ENCODE peak calls at places on chromosomes 2 and 18, in six cellular contexts. One of them, this sample, is unnamed.

GRCh38 chr18:10851824-10852225 is 297.5 kb downstream of the PIEZO2 start:
- DNase-seq in GM23248: peak; percentile 68
- DNase-seq in neural progenitor cell: peak; percentile 62
- DNase-seq in GM23338: peak; percentile 78
- DNase-seq in PC-3: peak; percentile 75
- DNase-seq in MM.1S: peak; percentile 73
- DNase-seq in this sample: no peak

GRCh38 chr2:17520761-17521160 is 2.5 kb upstream of the RAD51AP2 start:
- DNase-seq in GM23248: no peak
- DNase-seq in neural progenitor cell: no peak
- DNase-seq in GM23338: peak; percentile 39
- DNase-seq in PC-3: peak; percentile 12
- DNase-seq in MM.1S: no peak
- DNase-seq in this sample: no peak

GRCh38 chr2:97871096-97871780 is 124.5 kb downstream of the TMEM131 start:
- DNase-seq in GM23248: peak; percentile 85
- DNase-seq in neural progenitor cell: no peak
- DNase-seq in GM23338: no peak
- DNase-seq in PC-3: peak; percentile 97
- DNase-seq in MM.1S: no peak
- DNase-seq in this sample: peak; percentile 95

GRCh38 chr2:231318436-231318835 is 77.1 kb upstream of the B3GNT7 start:
- DNase-seq in GM23248: no peak
- DNase-seq in neural progenitor cell: no peak
- DNase-seq in GM23338: no peak
- DNase-seq in PC-3: no peak
- DNase-seq in MM.1S: no peak
- DNase-seq in this sample: no peak

GRCh38 chr2:74393525-74393924 is 13.4 kb upstream of the DCTN1 start:
- DNase-seq in GM23248: no peak
- DNase-seq in neural progenitor cell: no peak
- DNase-seq in GM23338: no peak
- DNase-seq in PC-3: no peak
- DNase-seq in MM.1S: no peak
- DNase-seq in this sample: no peak

GRCh38 chr2:85085563-85085962 is 47.6 kb upstream of the TCF7L1 start:
- DNase-seq in GM23248: no peak
- DNase-seq in neural progenitor cell: no peak
- DNase-seq in GM23338: no peak
- DNase-seq in PC-3: no peak
- DNase-seq in MM.1S: no peak
- DNase-seq in this sample: no peak

GRCh38 chr18:33944493-33944892 is 280.2 kb downstream of the NOL4 start:
- DNase-seq in GM23248: no peak
- DNase-seq in neural progenitor cell: no peak
- DNase-seq in GM23338: no peak
- DNase-seq in PC-3: no peak
- DNase-seq in MM.1S: no peak
- DNase-seq in this sample: no peak

GRCh38 chr2:71502941-71503738 is 49.8 kb downstream of the DYSF start:
- DNase-seq in GM23248: no peak
- DNase-seq in neural progenitor cell: no peak
- DNase-seq in GM23338: no peak
- DNase-seq in PC-3: no peak
- DNase-seq in MM.1S: no peak
- DNase-seq in this sample: no peak

GRCh38 chr2:164671664-164672396 is 50.5 kb upstream of the GRB14 start:
- DNase-seq in GM23248: peak; percentile 40
- DNase-seq in neural progenitor cell: no peak
- DNase-seq in GM23338: no peak
- DNase-seq in PC-3: no peak
- DNase-seq in MM.1S: no peak
- DNase-seq in this sample: no peak

GRCh38 chr18:23237524-23238151 is 102.4 kb downstream of the CABLES1 start:
- DNase-seq in GM23248: peak; percentile 88
- DNase-seq in neural progenitor cell: peak; percentile 50
- DNase-seq in GM23338: peak; percentile 45
- DNase-seq in PC-3: no peak
- DNase-seq in MM.1S: no peak
- DNase-seq in this sample: no peak

GRCh38 chr18:45730832-45731545 is 7.0 kb downstream of the SLC14A1 start:
- DNase-seq in GM23248: peak; percentile 60
- DNase-seq in neural progenitor cell: no peak
- DNase-seq in GM23338: no peak
- DNase-seq in PC-3: peak; percentile 61
- DNase-seq in MM.1S: no peak
- DNase-seq in this sample: peak; percentile 66

GRCh38 chr2:205685314-205686230 is 3.3 kb downstream of the NRP2 start:
- DNase-seq in GM23248: peak; percentile 87
- DNase-seq in neural progenitor cell: peak; percentile 84
- DNase-seq in GM23338: peak; percentile 85
- DNase-seq in PC-3: peak; percentile 63
- DNase-seq in MM.1S: no peak
- DNase-seq in this sample: peak; percentile 63

GRCh38 chr2:223056656-223057418 is 4.8 kb downstream of the KCNE4 start:
- DNase-seq in GM23248: no peak
- DNase-seq in neural progenitor cell: no peak
- DNase-seq in GM23338: no peak
- DNase-seq in PC-3: no peak
- DNase-seq in MM.1S: no peak
- DNase-seq in this sample: no peak

GRCh38 chr18:45837283-45838070 is 12.0 kb downstream of the SIGLEC15 start:
- DNase-seq in GM23248: peak; percentile 83
- DNase-seq in neural progenitor cell: peak; percentile 88
- DNase-seq in GM23338: peak; percentile 89
- DNase-seq in PC-3: no peak
- DNase-seq in MM.1S: no peak
- DNase-seq in this sample: no peak

GRCh38 chr18:24055878-24056277 is 41.3 kb downstream of the TTC39C start:
- DNase-seq in GM23248: peak; percentile 6
- DNase-seq in neural progenitor cell: peak; percentile 41
- DNase-seq in GM23338: no peak
- DNase-seq in PC-3: no peak
- DNase-seq in MM.1S: no peak
- DNase-seq in this sample: no peak

GRCh38 chr2:11073251-11073650 is 82.0 kb upstream of the SLC66A3 start:
- DNase-seq in GM23248: peak; percentile 48
- DNase-seq in neural progenitor cell: peak; percentile 85
- DNase-seq in GM23338: peak; percentile 85
- DNase-seq in PC-3: peak; percentile 46
- DNase-seq in MM.1S: no peak
- DNase-seq in this sample: no peak

GRCh38 chr2:168903888-168904287 is 2.8 kb downstream of the G6PC2 start:
- DNase-seq in GM23248: no peak
- DNase-seq in neural progenitor cell: no peak
- DNase-seq in GM23338: no peak
- DNase-seq in PC-3: no peak
- DNase-seq in MM.1S: no peak
- DNase-seq in this sample: no peak

GRCh38 chr2:28557389-28558119 is 61.7 kb downstream of the PLB1 start:
- DNase-seq in GM23248: no peak
- DNase-seq in neural progenitor cell: no peak
- DNase-seq in GM23338: no peak
- DNase-seq in PC-3: no peak
- DNase-seq in MM.1S: no peak
- DNase-seq in this sample: no peak

GRCh38 chr2:185044323-185044874 is 446.1 kb downstream of the ZNF804A start:
- DNase-seq in GM23248: no peak
- DNase-seq in neural progenitor cell: peak; percentile 1
- DNase-seq in GM23338: peak; percentile 1
- DNase-seq in PC-3: no peak
- DNase-seq in MM.1S: no peak
- DNase-seq in this sample: no peak

GRCh38 chr2:25831744-25832449 is 46.4 kb downstream of the ASXL2 start:
- DNase-seq in GM23248: no peak
- DNase-seq in neural progenitor cell: no peak
- DNase-seq in GM23338: no peak
- DNase-seq in PC-3: no peak
- DNase-seq in MM.1S: no peak
- DNase-seq in this sample: no peak

GRCh38 chr2:164138750-164139149 is 402.9 kb upstream of the FIGN start:
- DNase-seq in GM23248: no peak
- DNase-seq in neural progenitor cell: no peak
- DNase-seq in GM23338: no peak
- DNase-seq in PC-3: no peak
- DNase-seq in MM.1S: no peak
- DNase-seq in this sample: no peak

GRCh38 chr2:122191331-122191730 is 435.9 kb downstream of the TSN start:
- DNase-seq in GM23248: peak; percentile 47
- DNase-seq in neural progenitor cell: peak; percentile 76
- DNase-seq in GM23338: peak; percentile 88
- DNase-seq in PC-3: peak; percentile 77
- DNase-seq in MM.1S: no peak
- DNase-seq in this sample: peak; percentile 3

GRCh38 chr2:181752301-181752700 is 72.0 kb upstream of the NEUROD1 start:
- DNase-seq in GM23248: no peak
- DNase-seq in neural progenitor cell: no peak
- DNase-seq in GM23338: no peak
- DNase-seq in PC-3: no peak
- DNase-seq in MM.1S: no peak
- DNase-seq in this sample: peak; percentile 88

GRCh38 chr2:241844066-241844728 is 14.5 kb downstream of the PDCD1 start:
- DNase-seq in GM23248: peak; percentile 86
- DNase-seq in neural progenitor cell: peak; percentile 79
- DNase-seq in GM23338: peak; percentile 73
- DNase-seq in PC-3: peak; percentile 69
- DNase-seq in MM.1S: peak; percentile 65
- DNase-seq in this sample: peak; percentile 84

GRCh38 chr18:8431036-8431435 is 178.2 kb upstream of the RAB12 start:
- DNase-seq in GM23248: no peak
- DNase-seq in neural progenitor cell: no peak
- DNase-seq in GM23338: no peak
- DNase-seq in PC-3: no peak
- DNase-seq in MM.1S: no peak
- DNase-seq in this sample: no peak

GRCh38 chr2:191688934-191689695 is 11.2 kb downstream of the NABP1 start:
- DNase-seq in GM23248: peak; percentile 91
- DNase-seq in neural progenitor cell: no peak
- DNase-seq in GM23338: peak; percentile 9
- DNase-seq in PC-3: peak; percentile 90
- DNase-seq in MM.1S: no peak
- DNase-seq in this sample: peak; percentile 24
- H3F3A ChIP-seq in GM23248: peaks cover 95% of the 10 kb centered on the region
- H3F3A ChIP-seq in neural progenitor cell: no peaks in the 10 kb centered on the region
- H3F3A ChIP-seq in GM23338: no peaks in the 10 kb centered on the region
- H3F3A ChIP-seq in PC-3: peaks cover 8% of the 10 kb centered on the region
- H3F3A ChIP-seq in MM.1S: peaks cover 41% of the 10 kb centered on the region
- H3F3A ChIP-seq in this sample: peaks cover 58% of the 10 kb centered on the region

DNA sequence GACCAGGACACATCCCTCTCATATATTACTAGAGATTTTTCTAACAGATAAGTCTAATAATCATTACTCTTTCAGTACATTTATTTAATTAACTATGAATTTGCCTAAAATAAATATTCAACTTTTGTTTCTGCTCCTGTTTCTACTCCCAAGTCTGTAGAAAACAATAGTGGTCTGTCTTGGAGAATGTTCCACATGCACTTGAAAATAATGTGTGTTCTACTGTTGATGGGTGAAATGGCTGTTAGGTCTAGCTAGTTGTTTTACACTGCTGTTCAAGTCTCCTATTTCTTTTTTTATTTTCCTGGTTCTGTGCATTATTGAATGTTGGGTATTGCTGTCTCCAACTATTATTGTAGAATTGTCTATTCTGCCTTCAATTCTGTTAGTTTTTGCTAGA is 47.2 kb downstream of the SPOPL start:
- DNase-seq in GM23248: no peak
- DNase-seq in neural progenitor cell: no peak
- DNase-seq in GM23338: no peak
- DNase-seq in PC-3: no peak
- DNase-seq in MM.1S: no peak
- DNase-seq in this sample: no peak
- H3K79me2 ChIP-seq in GM23248: peaks cover 52% of the 10 kb centered on the region
- H3K79me2 ChIP-seq in neural progenitor cell: peaks cover 59% of the 10 kb centered on the region
- H3K79me2 ChIP-seq in GM23338: peaks cover 59% of the 10 kb centered on the region
- H3K79me2 ChIP-seq in PC-3: peaks cover 8% of the 10 kb centered on the region
- H3K79me2 ChIP-seq in MM.1S: peaks cover 16% of the 10 kb centered on the region
- H3K79me2 ChIP-seq in this sample: peaks cover 17% of the 10 kb centered on the region

GRCh38 chr2:144517825-144518699 is 1.9 kb downstream of the ZEB2 start:
- DNase-seq in GM23248: peak; percentile 64
- DNase-seq in neural progenitor cell: peak; percentile 54
- DNase-seq in GM23338: peak; percentile 53
- DNase-seq in PC-3: peak; percentile 6
- DNase-seq in MM.1S: no peak
- DNase-seq in this sample: no peak

GRCh38 chr2:144519597-144519933 is 354 bp downstream of the ZEB2 start:
- DNase-seq in GM23248: no peak
- DNase-seq in neural progenitor cell: no peak
- DNase-seq in GM23338: no peak
- DNase-seq in PC-3: no peak
- DNase-seq in MM.1S: no peak
- DNase-seq in this sample: no peak

GRCh38 chr2:144516981-144517824 is 2.7 kb downstream of the ZEB2 start:
- DNase-seq in GM23248: peak; percentile 98
- DNase-seq in neural progenitor cell: peak; percentile 67
- DNase-seq in GM23338: peak; percentile 66
- DNase-seq in PC-3: peak; percentile 43
- DNase-seq in MM.1S: peak; percentile 39
- DNase-seq in this sample: peak; percentile 48

GRCh38 chr2:144519934-144520717 is at the start of gene ZEB2:
- DNase-seq in GM23248: peak; percentile 92
- DNase-seq in neural progenitor cell: peak; percentile 89
- DNase-seq in GM23338: peak; percentile 72
- DNase-seq in PC-3: peak; percentile 50
- DNase-seq in MM.1S: no peak
- DNase-seq in this sample: no peak

GRCh38 chr2:144518744-144519596 is 949 bp downstream of the ZEB2 start:
- DNase-seq in GM23248: peak; percentile 33
- DNase-seq in neural progenitor cell: no peak
- DNase-seq in GM23338: no peak
- DNase-seq in PC-3: no peak
- DNase-seq in MM.1S: peak; percentile 41
- DNase-seq in this sample: no peak
- TF ChIP-seq EZH2 in GM23248: no peak
- TF ChIP-seq EZH2 in neural progenitor cell: no peak
- TF ChIP-seq EZH2 in GM23338: peak; percentile 59
- TF ChIP-seq EZH2 in PC-3: no peak
- TF ChIP-seq EZH2 in MM.1S: no peak
- TF ChIP-seq EZH2 in this sample: no peak

GRCh38 chr2:38549851-38550250 is 52.9 kb downstream of the HNRNPLL start:
- DNase-seq in GM23248: no peak
- DNase-seq in neural progenitor cell: no peak
- DNase-seq in GM23338: no peak
- DNase-seq in PC-3: no peak
- DNase-seq in MM.1S: no peak
- DNase-seq in this sample: no peak

GRCh38 chr2:38551171-38551570 is 51.6 kb downstream of the HNRNPLL start:
- DNase-seq in GM23248: no peak
- DNase-seq in neural progenitor cell: no peak
- DNase-seq in GM23338: no peak
- DNase-seq in PC-3: no peak
- DNase-seq in MM.1S: no peak
- DNase-seq in this sample: no peak

GRCh38 chr2:38546585-38546984 is 56.1 kb downstream of the HNRNPLL start:
- DNase-seq in GM23248: no peak
- DNase-seq in neural progenitor cell: no peak
- DNase-seq in GM23338: no peak
- DNase-seq in PC-3: peak; percentile 32
- DNase-seq in MM.1S: no peak
- DNase-seq in this sample: no peak

GRCh38 chr2:38547791-38548190 is 54.9 kb downstream of the HNRNPLL start:
- DNase-seq in GM23248: no peak
- DNase-seq in neural progenitor cell: no peak
- DNase-seq in GM23338: no peak
- DNase-seq in PC-3: no peak
- DNase-seq in MM.1S: no peak
- DNase-seq in this sample: no peak

GRCh38 chr2:38549066-38549465 is 53.7 kb downstream of the HNRNPLL start:
- DNase-seq in GM23248: no peak
- DNase-seq in neural progenitor cell: no peak
- DNase-seq in GM23338: no peak
- DNase-seq in PC-3: no peak
- DNase-seq in MM.1S: no peak
- DNase-seq in this sample: no peak
- H3F3A ChIP-seq in GM23248: peaks cover 18% of the 10 kb centered on the region
- H3F3A ChIP-seq in neural progenitor cell: peaks cover 6% of the 10 kb centered on the region
- H3F3A ChIP-seq in GM23338: no peaks in the 10 kb centered on the region
- H3F3A ChIP-seq in PC-3: no peaks in the 10 kb centered on the region
- H3F3A ChIP-seq in MM.1S: no peaks in the 10 kb centered on the region
- H3F3A ChIP-seq in this sample: no peaks in the 10 kb centered on the region

This sample was measured in PC-9.